ENCODE peak calls at places on chromosome 2, in six cellular contexts. S is IMR-90, C is H9, F is neuronal stem cell, D is H1, V is trophoblast cell. E is an unnamed sample.

GRCh38 chr2:206389164-206389563 is 54.2 kb upstream of the ADAM23 start:
- DNase-seq in V (no peak), F (no peak), C (no peak), S (no peak), D (no peak), E (no peak)

GRCh38 chr2:196293751-196294486 is 122.5 kb upstream of the STK17B start:
- DNase-seq in C (no peak), F (no peak), S (peak; percentile 96), V (peak; percentile 85), D (no peak), E (peak; percentile 85)

GRCh38 chr2:216315817-216316603 is 56.3 kb downstream of the MARCHF4 start:
- DNase-seq in C (peak; percentile 42), D (no peak), F (peak; percentile 71), V (peak; percentile 93), S (peak; percentile 86), E (peak; percentile 82)

GRCh38 chr2:26758790-26759321 is 5.2 kb upstream of the SLC35F6 start:
- DNase-seq in D (no peak), F (no peak), C (no peak), S (peak; percentile 39), V (no peak), E (peak; percentile 61)

GRCh38 chr2:241532168-241532567 is 23.8 kb upstream of the STK25 start:
- DNase-seq in S (no peak), V (no peak), F (no peak), C (no peak), D (no peak), E (no peak)

GRCh38 chr2:145287686-145288085 is 767.8 kb upstream of the ZEB2 start:
- DNase-seq in F (no peak), C (no peak), S (no peak), D (no peak), V (no peak), E (peak; percentile 3)

GRCh38 chr2:25989154-25989553 is 6.9 kb upstream of the KIF3C start:
- DNase-seq in F (no peak), S (no peak), V (no peak), D (no peak), C (no peak), E (no peak)

GRCh38 chr2:119982506-119982905 is 30.4 kb upstream of the EPB41L5 start:
- DNase-seq in D (no peak), S (no peak), F (no peak), V (no peak), C (no peak), E (no peak)

GRCh38 chr2:45741451-45741850 is 90.0 kb downstream of the PRKCE start:
- DNase-seq in S (no peak), F (no peak), C (no peak), D (no peak), V (no peak), E (no peak)

GRCh38 chr2:225122582-225123486 is 80.6 kb upstream of the DOCK10 start:
- DNase-seq in S (peak; percentile 47), V (peak; percentile 47), D (no peak), F (no peak), C (no peak), E (peak; percentile 24)

GRCh38 chr2:225117061-225117716 is 74.9 kb upstream of the DOCK10 start:
- DNase-seq in F (no peak), D (no peak), C (no peak), S (peak; percentile 11), V (no peak), E (no peak)

GRCh38 chr2:225124311-225124832 is 82.1 kb upstream of the DOCK10 start:
- DNase-seq in F (no peak), V (no peak), C (no peak), D (no peak), S (peak; percentile 21), E (no peak)

GRCh38 chr2:225122007-225122406 is 79.7 kb upstream of the DOCK10 start:
- DNase-seq in D (no peak), C (no peak), S (no peak), F (no peak), V (no peak), E (no peak)

GRCh38 chr2:225120175-225120574 is 77.9 kb upstream of the DOCK10 start:
- DNase-seq in D (no peak), F (no peak), C (no peak), V (no peak), S (peak; percentile 67), E (no peak)
- H3K4me2 ChIP-seq in D (no peak overlapping the region), F (no peak overlapping the region), C (no peak overlapping the region), V (no peak overlapping the region), S (no peak overlapping the region), E (no peak overlapping the region)

DNA sequence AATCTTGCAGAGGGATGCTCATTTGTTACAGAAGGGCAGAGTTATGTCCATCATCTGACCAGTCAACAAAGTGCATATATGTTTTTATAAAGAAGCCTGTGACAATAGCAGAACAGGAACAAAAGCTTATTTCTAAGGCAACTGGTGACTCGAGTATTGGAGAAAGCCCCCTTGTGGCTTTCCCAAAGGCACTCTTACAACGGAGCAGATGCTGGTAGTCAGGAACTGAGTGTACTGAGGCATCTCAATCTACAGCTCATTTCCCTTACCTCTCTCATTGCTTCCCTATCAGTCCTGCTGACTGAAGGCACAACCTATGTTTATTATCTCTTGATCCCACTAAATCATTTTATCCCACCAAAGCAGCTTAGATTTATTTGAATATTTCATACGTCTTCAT is 557.1 kb upstream of the CHAC2 start:
- DNase-seq in D (no peak), F (no peak), C (peak; percentile 39), V (no peak), S (no peak), E (no peak)
- H4K8ac ChIP-seq in D (no peak overlapping the region), F (no peak overlapping the region), C (no peak overlapping the region), V (no peak overlapping the region), S (no peak overlapping the region), E (no peak overlapping the region)

DNA sequence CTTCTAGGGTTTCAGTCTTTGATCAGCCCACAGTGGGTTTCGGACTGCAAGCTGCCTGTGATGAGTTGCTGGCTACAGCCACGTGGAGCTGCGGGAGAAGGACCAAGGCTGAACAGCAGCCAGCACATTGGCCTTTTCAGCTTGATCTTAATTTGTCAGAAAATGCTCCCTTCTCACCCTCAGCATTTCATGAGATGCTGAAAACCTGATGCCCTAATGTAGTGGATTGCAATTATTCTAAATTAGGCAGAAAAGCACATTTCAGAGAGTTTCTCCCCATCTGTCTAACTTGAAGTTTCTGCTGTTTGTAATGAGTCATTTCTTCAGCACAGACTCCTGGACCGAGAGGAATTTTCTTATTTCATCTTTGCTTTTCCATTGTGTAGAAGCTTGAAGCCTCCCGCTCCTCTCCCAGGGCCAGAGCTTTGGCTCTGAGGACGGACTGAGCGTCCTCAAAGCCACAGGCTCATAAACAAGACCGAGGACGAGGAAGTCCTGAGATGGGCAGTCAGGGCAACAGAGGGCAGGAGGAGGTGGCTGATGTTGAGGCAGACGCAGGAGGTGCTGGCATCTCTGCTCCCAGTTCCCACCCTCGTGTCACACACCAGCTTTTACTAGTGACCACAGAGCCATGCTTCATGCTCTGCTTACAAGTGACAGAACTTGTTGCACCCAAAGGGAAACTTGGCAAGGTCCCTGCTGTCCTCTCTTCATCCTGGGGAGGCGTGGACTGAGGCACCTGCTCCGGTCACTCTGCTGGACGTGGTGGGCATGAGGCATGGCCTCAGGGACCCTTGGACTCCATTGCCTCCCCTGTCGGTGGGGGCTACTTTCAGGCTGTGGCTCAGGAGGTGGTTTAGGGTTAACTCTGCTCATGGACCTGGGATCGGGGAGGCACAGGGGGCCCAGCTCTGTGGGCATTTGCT is 99.4 kb upstream of the HDAC4 start:
- DNase-seq in F (no peak), D (no peak), S (no peak), C (no peak), V (no peak), E (no peak)
- H4K91ac ChIP-seq in F (no peak overlapping the region), D (no peak overlapping the region), S (no peak overlapping the region), C (no peak overlapping the region), V (no peak overlapping the region), E (no peak overlapping the region)

DNA sequence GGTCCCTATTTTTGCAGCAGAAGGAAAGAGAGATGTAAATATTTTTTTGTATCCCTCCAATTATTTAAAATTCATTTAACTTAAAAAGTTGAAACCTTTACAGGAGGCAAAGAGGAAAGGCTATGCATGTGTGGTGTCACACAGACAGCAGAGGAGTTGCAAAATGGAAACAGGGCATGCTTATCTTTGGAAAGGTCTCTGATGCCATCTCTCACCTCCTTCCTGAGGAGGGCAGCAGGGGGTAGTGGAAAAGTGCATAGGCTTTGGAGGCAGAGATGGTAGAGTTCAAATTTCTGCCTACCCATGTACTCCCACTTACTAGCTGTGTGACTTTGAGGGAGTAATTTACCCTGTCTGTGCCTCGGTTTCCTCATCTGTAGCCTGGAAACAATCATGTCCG is 99.6 kb upstream of the MCFD2 start:
- DNase-seq in C (no peak), V (no peak), F (no peak), D (no peak), S (no peak), E (no peak)
- H3K4me2 ChIP-seq in C (no peak overlapping the region), V (no peak overlapping the region), F (no peak overlapping the region), D (no peak overlapping the region), S (no peak overlapping the region), E (no peak overlapping the region)

GRCh38 chr2:200349868-200350267 is 43.4 kb downstream of the SPATS2L start:
- DNase-seq in F (no peak), V (peak; percentile 55), D (no peak), C (no peak), S (no peak), E (no peak)
- H4K8ac ChIP-seq in F (no peak overlapping the region), V (peak overlapping the region; percentile 62), D (no peak overlapping the region), C (no peak overlapping the region), S (no peak overlapping the region), E (no peak overlapping the region)

DNA sequence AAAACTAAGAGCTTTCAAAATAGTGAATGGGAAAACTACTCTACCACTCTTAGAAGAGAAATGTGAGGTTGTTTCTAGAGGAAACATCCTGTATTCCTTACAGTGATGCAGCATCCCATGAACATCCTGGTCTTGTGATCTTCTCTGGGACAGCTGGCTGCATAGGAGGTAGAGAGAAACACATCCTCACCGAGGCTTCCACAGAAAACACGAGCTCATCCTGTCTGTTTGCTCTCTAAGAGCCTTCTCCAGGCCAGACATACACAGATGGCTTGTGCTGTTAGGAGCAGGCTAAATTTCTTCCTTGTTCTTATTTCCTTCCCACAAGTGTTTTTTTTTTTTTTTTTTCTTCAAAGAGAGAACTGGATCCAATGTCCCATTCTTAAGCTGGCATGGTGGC is 14.7 kb upstream of the FZD7 start:
- DNase-seq in F (no peak), V (no peak), C (no peak), S (peak; percentile 67), D (no peak), E (peak; percentile 55)
- H4K91ac ChIP-seq in F (no peak overlapping the region), V (no peak overlapping the region), C (no peak overlapping the region), S (no peak overlapping the region), D (no peak overlapping the region), E (no peak overlapping the region)